ENCODE peak calls at places on chromosomes 2 and 18, in five cellular contexts. F is HepG2, H is lower lobe of right lung, W is endothelial cell of umbilical vein, T is ovary. V is an unnamed sample. For H3K27me3 and H3K4me1, the result is how much of the 10 kb centered on the place peaks cover.

GRCh38 chr2:219560037-219560892 is 11.1 kb downstream of the OBSL1 start:
- DNase-seq in F (no peak), H (no peak), W (no peak), T (peak), V (peak)

GRCh38 chr2:158922610-158923009 is 45.8 kb upstream of the TANC1 start:
- DNase-seq in F (no peak), H (no peak), W (no peak), T (no peak), V (no peak)

GRCh38 chr2:118769707-118770400 is 77.6 kb downstream of the EN1 start:
- DNase-seq in F (no peak), H (no peak), W (no peak), T (no peak), V (no peak)

GRCh38 chr18:79548621-79548985 is 131.0 kb upstream of the CTDP1 start:
- DNase-seq in F (no peak), H (no peak), W (no peak), T (peak), V (no peak)

GRCh38 chr2:178123163-178123562 is 10.9 kb downstream of the RBM45 start:
- DNase-seq in F (no peak), H (no peak), W (no peak), T (no peak), V (no peak)

GRCh38 chr2:134173338-134174016 is 80.4 kb upstream of the MGAT5 start:
- DNase-seq in F (no peak), H (no peak), W (no peak), T (no peak), V (no peak)

GRCh38 chr2:233135421-233135820 is 75.3 kb downstream of the INPP5D start:
- DNase-seq in F (no peak), H (no peak), W (no peak), T (no peak), V (no peak)

GRCh38 chr18:21362921-21363320 is 120.9 kb downstream of the GREB1L start:
- DNase-seq in F (no peak), H (no peak), W (no peak), T (no peak), V (no peak)

GRCh38 chr2:131016826-131017596 is 76.2 kb downstream of the FAM168B start:
- DNase-seq in F (peak), H (no peak), W (no peak), T (no peak), V (no peak)

GRCh38 chr2:126891681-126892500 is 6.8 kb upstream of the TEX51 start:
- DNase-seq in F (no peak), H (peak), W (no peak), T (peak), V (peak)

GRCh38 chr2:8119782-8120551 is 561.9 kb upstream of the ID2 start:
- DNase-seq in F (peak), H (no peak), W (no peak), T (peak), V (no peak)

GRCh38 chr2:53130441-53130943 is 637.1 kb upstream of the CHAC2 start:
- DNase-seq in F (no peak), H (no peak), W (no peak), T (no peak), V (no peak)

GRCh38 chr2:230903251-230904150 is 21.5 kb downstream of the GPR55 start:
- DNase-seq in F (no peak), H (no peak), W (no peak), T (no peak), V (no peak)

GRCh38 chr2:21372654-21373053 is 248.9 kb downstream of the TDRD15 start:
- DNase-seq in F (peak), H (no peak), W (no peak), T (no peak), V (peak)

GRCh38 chr2:120683081-120683480 is 52.6 kb upstream of the GLI2 start:
- DNase-seq in F (no peak), H (no peak), W (no peak), T (no peak), V (no peak)

GRCh38 chr2:220374282-220374681 is 746.9 kb downstream of the SLC4A3 start:
- DNase-seq in F (no peak), H (no peak), W (no peak), T (no peak), V (no peak)

GRCh38 chr2:173148520-173148919 is 72.9 kb downstream of the MAP3K20 start:
- DNase-seq in F (no peak), H (no peak), W (no peak), T (no peak), V (no peak)

GRCh38 chr18:62881509-62882016 is 166.2 kb downstream of the PHLPP1 start:
- DNase-seq in F (no peak), H (no peak), W (peak), T (no peak), V (no peak)

DNA sequence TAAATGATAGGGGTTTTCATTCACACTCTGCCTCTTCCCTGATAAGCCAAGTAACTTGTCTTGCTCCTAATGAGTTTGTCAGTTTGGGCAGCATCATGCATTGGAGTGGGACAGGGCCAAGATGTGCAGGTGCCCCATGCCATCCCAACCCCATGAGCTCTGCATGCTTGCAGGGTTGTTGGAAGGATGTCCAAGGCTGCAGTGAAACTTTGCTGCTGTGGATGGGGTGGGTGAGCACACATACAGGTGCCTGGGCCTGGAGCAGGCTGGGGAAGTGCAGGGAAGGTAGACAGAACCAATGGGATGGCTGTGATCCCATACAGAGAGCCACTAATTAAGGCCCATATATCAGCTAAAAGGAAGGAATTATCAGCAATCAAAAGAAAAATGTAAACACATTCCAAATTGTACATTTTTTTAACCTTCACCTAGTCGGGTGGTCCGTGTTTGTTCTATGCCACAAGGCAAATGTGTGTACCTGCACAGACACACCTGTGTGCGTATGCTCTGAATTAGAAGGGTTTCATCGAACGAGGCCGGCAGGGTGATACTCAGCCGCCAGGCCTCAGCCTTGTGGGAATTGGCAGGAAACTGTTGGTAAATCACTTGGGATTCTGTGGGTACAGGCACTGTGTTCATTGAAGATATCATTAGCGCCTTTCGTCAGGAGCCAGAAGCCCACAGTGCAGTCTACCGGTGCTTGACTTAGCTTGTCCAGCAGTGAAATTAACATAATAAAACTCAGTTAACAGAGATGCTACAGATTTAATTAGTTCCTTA is 342.9 kb downstream of the MYCN start:
- DNase-seq in F (no peak), H (no peak), W (no peak), T (no peak), V (no peak)
- H3K4me3 ChIP-seq in F (no peak), H (no peak), W (no peak), T (no peak), V (no peak)

GRCh38 chr2:216194561-216194960 is 85.4 kb downstream of the XRCC5 start:
- DNase-seq in F (no peak), H (no peak), W (no peak), T (no peak), V (no peak)

GRCh38 chr2:216192181-216192580 is 83.0 kb downstream of the XRCC5 start:
- DNase-seq in F (no peak), H (no peak), W (no peak), T (no peak), V (no peak)

GRCh38 chr2:216192931-216193330 is 83.8 kb downstream of the XRCC5 start:
- DNase-seq in F (no peak), H (no peak), W (no peak), T (no peak), V (no peak)

GRCh38 chr2:216195565-216195978 is 86.4 kb downstream of the XRCC5 start:
- DNase-seq in F (no peak), H (no peak), W (no peak), T (no peak), V (no peak)

GRCh38 chr2:216194013-216194412 is 84.9 kb downstream of the XRCC5 start:
- DNase-seq in F (no peak), H (no peak), W (no peak), T (no peak), V (no peak)
- H3K27me3 ChIP-seq in F (under half), H (under half), W (under half), T (under half), V (under half)

DNA sequence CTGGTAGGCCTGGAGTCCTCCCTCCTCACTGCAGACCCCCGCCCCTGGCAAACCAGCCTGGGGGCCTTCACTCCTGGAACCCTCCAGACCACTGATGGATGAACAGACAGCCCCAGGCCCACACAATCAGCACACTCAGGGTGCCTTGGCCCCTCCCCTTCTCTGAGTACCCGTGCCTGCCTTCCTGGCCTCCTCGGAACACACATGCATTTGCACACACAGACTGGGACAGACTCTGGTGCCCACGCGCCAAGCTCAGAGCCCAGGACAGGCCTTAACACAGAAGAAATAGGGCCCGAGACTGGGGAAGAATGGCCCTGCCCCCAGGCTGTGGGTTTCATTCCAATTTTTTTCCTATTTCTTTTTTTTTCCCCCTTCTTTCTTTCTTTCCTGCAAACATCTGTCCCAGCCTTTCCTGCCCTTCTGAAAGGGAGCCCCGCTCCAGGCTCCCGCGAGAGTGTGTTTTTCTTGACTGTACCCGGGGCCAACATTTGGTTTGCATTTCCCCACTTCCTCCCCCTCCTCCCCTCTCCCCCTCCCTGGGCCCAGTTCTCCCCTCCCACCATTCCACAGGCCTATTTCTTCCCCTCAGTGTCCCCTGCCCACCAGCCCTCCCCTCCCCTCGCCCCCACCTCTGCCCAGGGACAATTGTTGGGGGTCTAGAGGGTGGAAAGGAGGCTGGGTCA is 613 bp upstream of the TNS1 start:
- DNase-seq in F (no peak), H (no peak), W (no peak), T (peak), V (no peak)
- H3K4me1 ChIP-seq in F (under half), H (under half), W (under half), T (under half), V (under half)

DNA sequence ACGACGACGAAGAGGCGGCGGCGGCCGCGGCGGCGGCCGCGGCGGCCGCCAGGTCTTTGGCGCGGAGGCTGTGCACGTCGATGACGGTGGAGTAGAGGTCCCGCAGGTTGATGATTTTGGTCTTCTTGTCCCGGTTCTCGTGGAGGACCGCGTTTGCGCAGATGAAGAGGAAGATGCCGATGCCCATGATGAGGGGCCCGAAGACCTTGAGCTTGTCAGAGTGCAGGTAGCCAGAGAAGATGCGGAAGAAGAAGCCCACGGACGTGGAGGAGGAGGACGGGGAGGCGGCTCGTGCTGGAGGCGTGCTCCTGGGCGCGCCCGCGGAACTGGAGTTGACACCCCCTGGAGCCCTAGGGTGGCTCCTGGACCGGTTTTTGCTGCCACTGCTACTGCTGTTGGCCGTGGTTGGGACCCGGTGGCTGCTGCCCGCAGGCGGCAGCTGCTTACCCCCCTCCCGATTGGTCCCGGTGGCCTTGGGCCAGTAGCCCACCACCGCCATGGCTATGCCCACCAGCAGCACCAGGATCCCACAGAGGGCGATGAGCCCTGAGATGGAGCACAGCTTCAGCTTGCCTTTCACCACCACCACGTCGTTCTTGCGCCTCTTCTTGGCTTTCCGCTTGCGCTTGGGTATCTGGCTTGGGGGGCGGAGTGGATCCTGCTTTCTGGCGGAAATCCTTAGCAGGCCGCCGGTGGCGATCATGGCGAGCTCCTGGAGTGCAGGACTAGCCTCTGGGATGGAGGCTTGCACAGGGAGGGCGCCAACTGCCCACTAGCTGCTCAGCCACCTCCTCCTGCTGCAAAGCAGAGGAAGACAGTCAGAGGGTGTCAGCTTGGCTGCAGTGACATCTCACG is 3.7 kb downstream of the TMEM200C start:
- DNase-seq in F (no peak), H (no peak), W (no peak), T (no peak), V (no peak)
- H3K4me3 ChIP-seq in F (peak), H (no peak), W (no peak), T (no peak), V (no peak)

DNA sequence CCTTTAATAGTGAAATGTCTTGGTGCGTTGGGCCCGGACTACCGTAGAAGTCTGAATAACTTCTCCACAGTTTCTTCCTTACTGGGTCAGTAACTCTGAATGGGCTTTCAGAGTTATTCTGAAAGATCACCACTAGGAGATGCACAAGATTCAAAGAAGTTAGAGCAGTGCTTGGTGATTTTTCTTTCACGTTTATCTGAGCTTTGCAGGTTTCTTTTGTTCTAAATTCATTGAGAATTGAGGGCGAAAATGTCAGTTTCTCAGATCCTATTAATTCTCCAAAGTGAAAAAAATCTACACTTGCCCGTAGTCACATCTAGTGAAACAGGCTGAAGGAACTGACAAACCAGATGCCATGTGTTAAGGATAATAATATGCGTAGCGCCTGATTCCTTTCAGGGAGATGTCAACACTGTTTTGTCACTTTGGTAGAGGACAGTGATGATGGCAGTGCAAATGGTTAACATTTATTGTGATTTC is 70.1 kb downstream of the QPCT start:
- DNase-seq in F (peak), H (no peak), W (peak), T (no peak), V (no peak)
- H3K27me3 ChIP-seq in F (under half), H (under half), W (under half), T (under half), V (under half)

DNA sequence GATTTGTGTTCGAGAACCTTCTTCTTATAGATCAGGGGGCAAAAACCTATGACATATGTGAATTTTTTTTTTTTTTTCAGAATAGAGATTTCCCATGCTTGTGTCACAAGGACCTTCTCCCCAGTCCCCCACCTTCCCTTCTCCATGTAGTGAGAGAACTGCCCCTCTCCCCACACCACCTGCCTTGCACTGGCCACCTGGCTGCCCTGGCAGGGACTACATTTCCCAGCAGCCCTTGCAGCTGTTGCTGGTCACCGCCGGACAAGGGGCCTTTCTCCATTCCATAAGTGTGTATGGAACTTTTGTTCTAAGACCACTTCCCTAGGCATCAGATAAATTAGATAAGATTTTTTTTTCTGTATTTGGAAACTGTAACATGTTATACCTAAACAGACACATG is 22.2 kb downstream of the MBP start:
- DNase-seq in F (no peak), H (no peak), W (no peak), T (no peak), V (no peak)
- H3K4me1 ChIP-seq in F (under half), H (half or more), W (under half), T (under half), V (under half)

DNA sequence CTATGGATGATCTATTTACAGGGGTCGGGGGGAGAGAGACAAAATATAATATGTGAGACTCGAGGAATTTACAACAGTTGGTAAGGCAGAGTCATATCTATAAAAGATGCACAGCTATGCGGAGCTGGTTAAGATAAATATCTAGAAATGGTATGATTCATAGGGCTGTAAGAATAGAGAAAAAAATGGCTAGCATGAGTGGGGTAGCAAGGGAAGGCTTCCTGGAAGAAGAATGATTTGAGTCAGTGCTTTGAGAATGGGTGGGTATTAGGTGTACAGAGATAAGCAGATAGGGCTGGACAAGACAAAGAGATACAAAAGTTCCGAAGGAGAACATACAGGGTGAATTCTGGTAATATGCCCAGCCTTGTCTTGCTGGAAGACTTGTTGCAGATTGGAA is 291.5 kb upstream of the CCDC68 start:
- DNase-seq in F (no peak), H (no peak), W (peak), T (no peak), V (no peak)
- H3K4me3 ChIP-seq in F (no peak), H (no peak), W (no peak), T (no peak), V (no peak)

GRCh38 chr18:74453642-74454198 is 3.4 kb downstream of the DIPK1C start:
- DNase-seq in F (no peak), H (no peak), W (no peak), T (no peak), V (no peak)

GRCh38 chr18:74451148-74451547 is 6.0 kb downstream of the DIPK1C start:
- DNase-seq in F (no peak), H (no peak), W (no peak), T (no peak), V (no peak)

GRCh38 chr18:74454279-74454741 is 2.8 kb downstream of the DIPK1C start:
- DNase-seq in F (no peak), H (no peak), W (no peak), T (no peak), V (no peak)

GRCh38 chr18:74455386-74455785 is 1.7 kb downstream of the DIPK1C start:
- DNase-seq in F (no peak), H (no peak), W (no peak), T (no peak), V (no peak)

DNA sequence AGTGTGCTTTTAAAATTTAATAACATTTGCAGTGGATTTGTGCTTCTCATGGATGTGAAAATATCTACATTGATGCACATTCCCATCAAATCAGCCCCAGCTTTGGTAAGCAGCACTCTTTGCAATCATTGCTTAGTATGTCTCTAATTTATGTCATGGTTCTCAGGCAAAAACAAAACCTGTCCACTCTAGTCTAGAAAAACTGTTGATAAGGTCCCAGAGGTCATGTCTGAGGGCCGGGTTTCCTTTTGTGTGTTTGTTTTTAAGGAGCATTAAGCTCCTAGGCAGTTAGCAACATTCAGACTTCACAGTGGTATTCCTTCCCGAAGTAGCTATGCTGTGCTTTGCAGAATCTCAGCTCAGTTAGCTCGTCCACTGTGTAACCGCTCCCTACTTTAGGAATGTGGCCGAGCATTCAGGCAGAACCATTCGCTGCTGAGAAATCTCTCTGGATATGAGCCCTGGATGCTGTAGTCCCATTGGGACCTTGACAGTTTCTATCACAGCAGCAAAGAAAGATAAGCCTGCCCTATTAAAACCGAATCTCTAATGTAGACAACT is 4.0 kb downstream of the DIPK1C start:
- DNase-seq in F (no peak), H (no peak), W (no peak), T (no peak), V (no peak)
- H3K27me3 ChIP-seq in F (half or more), H (under half), W (under half), T (under half), V (under half)